ENCODE peak calls at places on chromosome 10, in nine cellular contexts. S is fibroblast of mammary gland, R is heart right ventricle, U is DND-41, C is mammary epithelial cell, T is GM23338, Y is suprapubic skin, K is mucosa of descending colon, B is testis. Q is an unnamed sample.

GRCh38 chr10:94006591-94007550 is 13.1 kb downstream of the PLCE1 start:
- DNase-seq in S (peak; percentile 76), U (no peak), C (no peak), R (no peak), K (no peak), T (no peak), B (no peak), Y (no peak), Q (no peak)

GRCh38 chr10:79063661-79064490 is 4.9 kb upstream of the ZMIZ1 start:
- DNase-seq in B (no peak), R (peak; percentile 4), Y (peak; percentile 45), K (peak; percentile 71), C (no peak), S (no peak), T (no peak), U (no peak), Q (peak; percentile 52)

GRCh38 chr10:47397256-47397655 is 13.2 kb upstream of the ZNF488 start:
- DNase-seq in B (no peak), U (no peak), K (no peak), Y (no peak), T (no peak), C (no peak), S (no peak), R (no peak), Q (no peak)

GRCh38 chr10:75397571-75397921 is 4.0 kb downstream of the ZNF503 start:
- DNase-seq in T (peak; percentile 43), C (peak; percentile 47), S (peak; percentile 18), R (no peak), B (no peak), U (no peak), K (no peak), Y (no peak), Q (no peak)

GRCh38 chr10:77805676-77806075 is 120.9 kb downstream of the DLG5 start:
- DNase-seq in S (no peak), R (no peak), T (no peak), C (no peak), K (no peak), B (no peak), U (no peak), Y (no peak), Q (no peak)

GRCh38 chr10:11901454-11902431 is 78.6 kb downstream of the PROSER2 start:
- DNase-seq in Y (no peak), T (no peak), S (no peak), U (no peak), R (no peak), C (no peak), K (no peak), B (no peak), Q (peak; percentile 43)

GRCh38 chr10:130175074-130175473 is 38.9 kb downstream of the GLRX3 start:
- DNase-seq in S (no peak), B (no peak), C (no peak), R (no peak), K (no peak), T (no peak), Y (no peak), U (no peak), Q (no peak)

GRCh38 chr10:47230482-47230881 is 69.5 kb upstream of the GDF10 start:
- DNase-seq in U (no peak), C (no peak), R (no peak), T (no peak), S (no peak), Y (no peak), K (no peak), B (no peak), Q (no peak)

GRCh38 chr10:79274279-79275104 is 72.8 kb upstream of the PPIF start:
- DNase-seq in K (peak; percentile 78), C (peak; percentile 30), T (no peak), R (peak; percentile 83), S (peak; percentile 47), Y (peak; percentile 93), B (peak; percentile 76), U (no peak), Q (peak; percentile 98)

GRCh38 chr10:106185991-106186390 is 978.5 kb downstream of the SORCS1 start:
- DNase-seq in K (no peak), S (peak; percentile 20), U (no peak), B (no peak), R (no peak), Y (no peak), C (no peak), T (no peak), Q (no peak)

GRCh38 chr10:2494386-2494785 is 573.0 kb upstream of the PFKP start:
- DNase-seq in K (no peak), S (no peak), B (no peak), Y (no peak), C (no peak), U (no peak), T (no peak), R (no peak), Q (no peak)

GRCh38 chr10:60524541-60524940 is 134.9 kb upstream of the ANK3 start:
- DNase-seq in R (no peak), S (peak; percentile 89), B (no peak), T (no peak), U (no peak), C (peak; percentile 93), Y (no peak), K (no peak), Q (no peak)

GRCh38 chr10:49162063-49162462 is 26.1 kb downstream of the TMEM273 start:
- DNase-seq in R (no peak), Y (no peak), B (no peak), K (no peak), S (peak; percentile 37), C (no peak), U (no peak), T (no peak), Q (no peak)

GRCh38 chr10:33537066-33537465 is 202.6 kb upstream of the NRP1 start:
- DNase-seq in C (no peak), S (peak; percentile 40), B (no peak), Y (no peak), U (no peak), R (no peak), T (no peak), K (no peak), Q (no peak)

GRCh38 chr10:110857265-110858158 is 14.2 kb upstream of the PDCD4 start:
- DNase-seq in S (peak; percentile 74), R (no peak), U (peak; percentile 27), B (no peak), T (no peak), C (no peak), K (no peak), Y (no peak), Q (peak; percentile 61)

GRCh38 chr10:90751107-90751997 is 106.5 kb downstream of the HTR7 start:
- DNase-seq in C (peak; percentile 46), B (peak; percentile 52), U (peak; percentile 53), S (peak; percentile 48), R (no peak), K (no peak), T (peak; percentile 82), Y (no peak), Q (no peak)

GRCh38 chr10:54985732-54986131 is 184.7 kb upstream of the PCDH15 start:
- DNase-seq in U (no peak), S (peak; percentile 17), Y (no peak), R (no peak), K (no peak), B (no peak), C (peak; percentile 4), T (peak; percentile 73), Q (no peak)

DNA sequence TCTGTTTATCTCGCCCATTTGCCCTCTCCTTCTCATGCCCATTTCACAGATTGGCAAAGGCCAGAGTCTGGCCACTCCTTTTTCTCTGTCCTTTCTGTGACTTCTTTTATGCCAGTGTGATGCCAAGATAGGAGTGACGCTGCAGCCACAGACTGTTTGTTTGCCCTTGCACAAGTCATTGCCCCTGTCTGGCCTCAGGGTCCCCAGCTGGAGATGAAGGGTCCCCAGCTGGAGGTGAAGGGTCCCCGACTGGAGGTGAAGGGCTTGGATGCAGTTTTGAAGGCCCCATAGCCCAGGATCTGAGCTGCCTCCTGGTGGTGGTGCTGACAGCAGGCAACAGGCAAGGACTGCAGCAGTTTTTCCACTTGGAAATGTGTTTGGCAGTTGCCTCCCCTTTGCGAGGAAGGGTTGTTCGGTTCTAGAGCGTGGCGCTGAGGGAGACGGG is 50.8 kb upstream of the SLC29A3 start:
- DNase-seq in Y (no peak), U (no peak), S (peak; percentile 49), B (peak; percentile 54), K (no peak), R (no peak), T (peak; percentile 64), C (no peak), Q (no peak)
- TF ChIP-seq CTCF in Y (no peak), U (peak; percentile 15), S (peak; percentile 69), B (peak; percentile 40), K (no peak), R (peak; percentile 68), T (peak; percentile 77), C (peak; percentile 36), Q (peak; percentile 30)

DNA sequence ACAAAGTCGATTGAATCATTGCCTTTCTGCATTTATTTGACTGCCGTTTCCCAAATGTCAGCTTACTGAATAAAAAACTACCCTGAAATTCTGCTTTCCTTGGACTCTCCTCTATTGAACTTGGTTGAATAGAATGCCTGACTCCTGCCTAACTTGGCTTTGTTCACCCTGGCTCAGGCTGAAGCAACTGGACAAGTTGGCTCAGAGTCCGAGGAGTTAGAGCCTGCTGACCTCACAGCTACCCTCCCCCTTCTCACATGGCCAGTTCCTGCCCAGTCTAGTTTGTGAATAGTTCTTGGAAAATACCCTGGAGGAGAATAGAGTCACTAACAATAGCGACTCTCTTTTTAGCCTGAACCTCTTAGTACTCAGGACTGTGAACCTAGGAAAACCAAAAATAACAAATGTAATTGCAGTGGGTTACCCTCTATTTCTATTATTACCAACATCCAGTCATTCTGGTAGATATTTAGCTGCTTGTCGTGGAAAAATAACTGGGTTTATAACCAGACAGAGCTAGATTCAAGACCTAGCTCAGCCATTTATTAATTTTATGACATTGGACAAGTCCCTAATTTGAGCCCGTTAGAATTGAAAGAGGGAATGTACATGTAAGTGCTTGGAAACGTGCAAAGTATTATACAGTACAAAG is 17.3 kb upstream of the NRBF2 start:
- DNase-seq in B (peak; percentile 49), Y (peak; percentile 85), S (peak; percentile 97), U (no peak), T (no peak), K (no peak), R (peak; percentile 63), C (peak; percentile 94), Q (peak; percentile 94)
- TF ChIP-seq CTCF in B (no peak), Y (no peak), S (no peak), U (no peak), T (no peak), K (no peak), R (peak; percentile 12), C (no peak), Q (no peak)

DNA sequence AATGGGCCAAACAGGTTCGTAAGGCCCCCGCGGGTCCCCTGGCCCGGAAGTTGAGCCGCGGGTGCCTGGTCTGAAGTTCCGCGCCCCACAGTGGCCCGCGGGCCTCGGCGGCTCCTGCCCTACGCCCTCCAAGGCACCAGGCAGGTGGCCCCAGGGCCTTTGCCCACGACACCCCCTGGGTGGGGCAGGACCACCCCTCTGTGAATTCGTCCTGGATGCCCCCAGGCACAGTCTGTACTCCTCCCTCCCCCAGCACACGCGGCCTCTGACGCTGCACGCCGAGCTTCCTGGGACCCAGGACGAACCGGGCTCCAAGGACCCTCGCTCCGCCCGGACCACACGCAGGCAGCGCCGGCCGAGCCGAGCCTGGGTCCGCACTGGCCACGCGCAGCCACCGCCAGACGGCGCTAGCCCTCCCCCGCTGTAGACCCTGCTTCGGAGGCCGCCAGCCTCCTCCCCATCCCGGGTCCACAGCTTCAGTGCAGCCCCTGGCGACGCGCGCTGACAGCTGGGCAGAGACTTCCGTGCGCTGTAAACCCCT is 810 bp upstream of the TCERG1L start:
- DNase-seq in K (no peak), R (no peak), B (peak; percentile 67), C (no peak), Y (no peak), T (peak; percentile 71), U (no peak), S (no peak), Q (no peak)
- TF ChIP-seq CTCF in K (no peak), R (no peak), B (no peak), C (no peak), Y (no peak), T (peak; percentile 77), U (no peak), S (no peak), Q (no peak)

GRCh38 chr10:109650228-109650627 is 273.1 kb downstream of the XPNPEP1 start:
- DNase-seq in T (no peak), K (no peak), U (no peak), B (no peak), Y (no peak), R (no peak), S (no peak), C (no peak), Q (no peak)
- TF ChIP-seq CTCF in T (no peak), K (no peak), U (no peak), B (no peak), Y (no peak), R (no peak), S (no peak), C (no peak), Q (no peak)